ENCODE peak calls at places on chromosomes 5 and 9, in seven cellular contexts. C, D, S, G, K, M and U are unnamed samples.

GRCh38 chr5:73419414-73420390 is 28.9 kb downstream of the FOXD1 start:
- DNase-seq in C (peak; percentile 97), D (no peak), S (peak; percentile 72), G (no peak), K (no peak), M (no peak), U (peak; percentile 69)

GRCh38 chr9:99356512-99356971 is 134.5 kb downstream of the SEC61B start:
- DNase-seq in C (peak; percentile 35), D (no peak), S (peak; percentile 41), G (peak; percentile 51), K (peak; percentile 86), M (peak; percentile 81), U (no peak)

GRCh38 chr5:68529581-68529980 is 314.0 kb downstream of the PIK3R1 start:
- DNase-seq in C (no peak), D (no peak), S (no peak), G (no peak), K (no peak), M (no peak), U (peak; percentile 36)

GRCh38 chr5:54701179-54701578 is 183.6 kb downstream of the SNX18 start:
- DNase-seq in C (peak; percentile 96), D (peak; percentile 9), S (no peak), G (peak; percentile 86), K (peak; percentile 77), M (no peak), U (peak; percentile 95)

GRCh38 chr5:96377167-96377566 is 55.9 kb downstream of the PCSK1 start:
- DNase-seq in C (no peak), D (no peak), S (no peak), G (no peak), K (no peak), M (no peak), U (peak; percentile 4)

GRCh38 chr5:67842806-67843205 is 372.8 kb upstream of the PIK3R1 start:
- DNase-seq in C (peak; percentile 34), D (no peak), S (no peak), G (no peak), K (no peak), M (no peak), U (peak; percentile 11)

GRCh38 chr9:97052735-97053134 is 13.8 kb upstream of the CTSV start:
- DNase-seq in C (no peak), D (no peak), S (no peak), G (no peak), K (no peak), M (no peak), U (no peak)

GRCh38 chr5:136047858-136048257 is 19.1 kb downstream of the TGFBI start:
- DNase-seq in C (no peak), D (no peak), S (no peak), G (no peak), K (peak; percentile 72), M (peak; percentile 70), U (no peak)

GRCh38 chr5:522899-523657 is 1.2 kb downstream of the SLC9A3 start:
- DNase-seq in C (no peak), D (no peak), S (no peak), G (no peak), K (no peak), M (no peak), U (no peak)

GRCh38 chr9:115035872-115036612 is 81.9 kb downstream of the TNC start:
- DNase-seq in C (peak; percentile 80), D (no peak), S (peak; percentile 26), G (no peak), K (no peak), M (no peak), U (peak; percentile 93)

GRCh38 chr5:2158767-2159166 is 276.0 kb upstream of the IRX4 start:
- DNase-seq in C (peak; percentile 52), D (no peak), S (no peak), G (no peak), K (no peak), M (no peak), U (no peak)

GRCh38 chr5:148416921-148417320 is 33.2 kb downstream of the FBXO38 start:
- DNase-seq in C (no peak), D (no peak), S (no peak), G (no peak), K (no peak), M (no peak), U (peak; percentile 86)
- H3K4me3 ChIP-seq in C (no peak overlapping the region), D (no peak overlapping the region), S (no peak overlapping the region), G (no peak overlapping the region), K (no peak overlapping the region), M (no peak overlapping the region), U (no peak overlapping the region)

DNA sequence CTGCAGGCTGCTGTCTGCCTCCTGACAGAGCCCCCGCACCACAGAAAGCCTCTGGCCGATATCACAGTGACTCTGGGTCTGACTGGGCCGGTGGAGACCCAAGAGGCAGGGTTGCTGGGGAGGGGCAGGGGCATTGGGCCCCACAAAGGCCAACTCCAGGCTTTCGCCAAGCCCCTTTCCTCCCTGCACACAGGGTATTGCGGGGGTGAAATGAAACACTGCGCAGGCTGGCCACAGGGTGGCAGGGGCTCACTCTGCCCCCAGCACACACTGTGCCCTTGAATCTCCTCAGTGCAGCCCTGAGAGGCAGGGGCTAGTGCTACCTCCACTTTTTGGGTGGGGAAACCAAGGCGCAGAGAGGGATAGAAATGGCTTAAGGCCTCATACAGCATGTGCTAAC is 44.6 kb downstream of the BARX1 start:
- DNase-seq in C (no peak), D (no peak), S (no peak), G (no peak), K (no peak), M (no peak), U (no peak)
- TF ChIP-seq CTCF in C (no peak), D (no peak), S (no peak), G (no peak), K (no peak), M (no peak), U (no peak)

GRCh38 chr5:103499236-103499635 is 63.4 kb downstream of the NUDT12 start:
- DNase-seq in C (no peak), D (no peak), S (no peak), G (no peak), K (no peak), M (no peak), U (no peak)
- H3K4me3 ChIP-seq in C (no peak overlapping the region), D (no peak overlapping the region), S (no peak overlapping the region), G (no peak overlapping the region), K (no peak overlapping the region), M (no peak overlapping the region), U (no peak overlapping the region)

DNA sequence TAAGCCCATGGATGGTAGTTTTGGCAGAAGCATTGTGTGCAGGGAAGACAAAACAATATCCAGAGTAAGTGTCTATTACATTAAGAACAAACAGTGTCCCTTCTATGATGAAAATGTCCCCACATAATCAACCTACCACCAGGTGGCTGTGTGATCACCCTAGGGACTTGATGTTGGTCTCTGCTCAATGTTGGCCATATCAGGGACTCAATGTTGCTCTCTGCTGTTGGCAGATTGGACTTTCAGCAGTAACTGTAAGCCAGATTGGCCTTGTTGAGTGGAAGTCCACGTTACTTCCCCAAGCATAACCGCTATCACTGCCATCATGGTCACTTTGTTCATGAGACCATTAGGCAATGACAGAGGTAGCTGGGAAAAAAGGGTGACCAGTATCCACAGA is 52.8 kb upstream of the PRSS3 start:
- DNase-seq in C (no peak), D (no peak), S (no peak), G (no peak), K (no peak), M (no peak), U (no peak)
- TF ChIP-seq CTCF in C (no peak), D (no peak), S (no peak), G (no peak), K (no peak), M (no peak), U (no peak)